ENCODE peak calls at places on chromosome 3, in five cellular contexts. O is mucosa of descending colon, U is endothelial cell of umbilical vein, L is tibial artery, Y is psoas muscle. B is an unnamed sample. For H3K4me1, the result is how much of the 10 kb centered on the place peaks cover.

GRCh38 chr3:34258271-34259015 is 460.0 kb downstream of the PDCD6IP start:
- DNase-seq in U (no peak), L (no peak), Y (no peak), O (no peak), B (no peak)

GRCh38 chr3:187958432-187959003 is 195.4 kb upstream of the LPP start:
- DNase-seq in Y (no peak), U (no peak), L (no peak), O (peak), B (peak)

GRCh38 chr3:149282322-149282721 is 51.1 kb downstream of the TM4SF18 start:
- DNase-seq in U (no peak), O (no peak), Y (no peak), L (no peak), B (no peak)

GRCh38 chr3:186665484-186666188 is at the start of gene HRG:
- DNase-seq in L (no peak), Y (no peak), U (no peak), O (no peak), B (no peak)

GRCh38 chr3:86988235-86988634 is 2.7 kb downstream of the VGLL3 start:
- DNase-seq in U (peak), O (no peak), Y (no peak), L (no peak), B (no peak)

GRCh38 chr3:107272471-107272870 is 104.8 kb upstream of the CCDC54 start:
- DNase-seq in Y (no peak), O (no peak), L (no peak), U (no peak), B (no peak)

GRCh38 chr3:62529230-62529629 is 155.9 kb upstream of the FEZF2 start:
- DNase-seq in L (no peak), Y (no peak), O (no peak), U (peak), B (peak)

GRCh38 chr3:138220788-138221187 is 33.7 kb downstream of the ARMC8 start:
- DNase-seq in Y (no peak), L (no peak), O (no peak), U (no peak), B (no peak)

GRCh38 chr3:120554727-120555660 is 41.1 kb upstream of the NDUFB4 start:
- DNase-seq in L (no peak), Y (no peak), U (no peak), O (no peak), B (no peak)

GRCh38 chr3:132230156-132231000 is 86.8 kb upstream of the ACP3 start:
- DNase-seq in L (no peak), U (no peak), Y (no peak), O (no peak), B (no peak)

GRCh38 chr3:16181361-16181760 is 6.9 kb downstream of the GALNT15 start:
- DNase-seq in Y (peak), O (peak), U (no peak), L (peak), B (peak)

GRCh38 chr3:69774029-69774428 is 34.8 kb downstream of the MITF start:
- DNase-seq in U (no peak), L (peak), O (no peak), Y (peak), B (peak)

GRCh38 chr3:49703956-49704355 is 14.6 kb downstream of the RNF123 start:
- DNase-seq in U (no peak), Y (no peak), O (no peak), L (no peak), B (no peak)

GRCh38 chr3:39513801-39514369 is 46.4 kb downstream of the MOBP start:
- DNase-seq in L (no peak), O (no peak), U (no peak), Y (no peak), B (no peak)

GRCh38 chr3:12294885-12295580 is 6.2 kb downstream of the PPARG start:
- DNase-seq in U (no peak), Y (no peak), L (no peak), O (no peak), B (no peak)

GRCh38 chr3:111236833-111237713 is 165.5 kb downstream of the NECTIN3 start:
- DNase-seq in O (no peak), L (no peak), U (no peak), Y (no peak), B (no peak)

GRCh38 chr3:127101411-127102067 is 91.4 kb upstream of the PRR23E start:
- DNase-seq in O (no peak), U (no peak), Y (no peak), L (peak), B (no peak)

GRCh38 chr3:124272611-124273151 is 280.8 kb upstream of the ROPN1 start:
- DNase-seq in Y (no peak), O (no peak), L (peak), U (peak), B (no peak)

GRCh38 chr3:40387001-40387894 is at the start of gene ENTPD3:
- DNase-seq in O (peak), Y (no peak), U (peak), L (no peak), B (peak)

GRCh38 chr3:174270841-174271240 is 588.3 kb upstream of the NAALADL2 start:
- DNase-seq in O (no peak), L (no peak), Y (no peak), U (no peak), B (no peak)

GRCh38 chr3:125194849-125195601 is 17.5 kb downstream of the SLC12A8 start:
- DNase-seq in Y (no peak), L (no peak), O (peak), U (no peak), B (no peak)

GRCh38 chr3:134898315-134898714 is 103.3 kb downstream of the EPHB1 start:
- DNase-seq in L (no peak), O (no peak), U (no peak), Y (no peak), B (no peak)

GRCh38 chr3:141782386-141782932 is 19.3 kb downstream of the GRK7 start:
- DNase-seq in U (peak), L (no peak), Y (no peak), O (no peak), B (no peak)

GRCh38 chr3:128203171-128203570 is 49.9 kb downstream of the EEFSEC start:
- DNase-seq in U (no peak), Y (no peak), L (no peak), O (no peak), B (no peak)

GRCh38 chr3:110810356-110810755 is 261.3 kb upstream of the NECTIN3 start:
- DNase-seq in U (peak), L (no peak), O (no peak), Y (no peak), B (no peak)

GRCh38 chr3:96803860-96804259 is 10.5 kb upstream of the EPHA6 start:
- DNase-seq in Y (no peak), O (no peak), L (no peak), U (no peak), B (no peak)

GRCh38 chr3:73999501-73999900 is 374.8 kb upstream of the PDZRN3 start:
- DNase-seq in O (no peak), Y (no peak), U (no peak), L (no peak), B (no peak)

GRCh38 chr3:115151921-115152320 is 4.8 kb upstream of the ZBTB20 start:
- DNase-seq in Y (no peak), U (no peak), O (no peak), L (no peak), B (no peak)

GRCh38 chr3:190387578-190388213 is at the start of gene CLDN16:
- DNase-seq in U (no peak), L (no peak), O (peak), Y (no peak), B (no peak)

GRCh38 chr3:152298393-152299242 is 29.9 kb downstream of the MBNL1 start:
- DNase-seq in O (peak), Y (peak), L (no peak), U (peak), B (peak)

GRCh38 chr3:73601476-73601875 is 23.3 kb downstream of the PDZRN3 start:
- DNase-seq in Y (no peak), O (no peak), U (no peak), L (no peak), B (no peak)

GRCh38 chr3:129231331-129232119 is 17.9 kb upstream of the COPG1 start:
- DNase-seq in L (no peak), Y (no peak), O (no peak), U (no peak), B (no peak)

GRCh38 chr3:14899993-14900618 is 47.3 kb upstream of the NR2C2 start:
- DNase-seq in U (no peak), L (no peak), O (no peak), Y (no peak), B (peak)

GRCh38 chr3:53850895-53851294 is 4.5 kb downstream of the IL17RB start:
- DNase-seq in Y (no peak), U (peak), O (no peak), L (no peak), B (no peak)

DNA sequence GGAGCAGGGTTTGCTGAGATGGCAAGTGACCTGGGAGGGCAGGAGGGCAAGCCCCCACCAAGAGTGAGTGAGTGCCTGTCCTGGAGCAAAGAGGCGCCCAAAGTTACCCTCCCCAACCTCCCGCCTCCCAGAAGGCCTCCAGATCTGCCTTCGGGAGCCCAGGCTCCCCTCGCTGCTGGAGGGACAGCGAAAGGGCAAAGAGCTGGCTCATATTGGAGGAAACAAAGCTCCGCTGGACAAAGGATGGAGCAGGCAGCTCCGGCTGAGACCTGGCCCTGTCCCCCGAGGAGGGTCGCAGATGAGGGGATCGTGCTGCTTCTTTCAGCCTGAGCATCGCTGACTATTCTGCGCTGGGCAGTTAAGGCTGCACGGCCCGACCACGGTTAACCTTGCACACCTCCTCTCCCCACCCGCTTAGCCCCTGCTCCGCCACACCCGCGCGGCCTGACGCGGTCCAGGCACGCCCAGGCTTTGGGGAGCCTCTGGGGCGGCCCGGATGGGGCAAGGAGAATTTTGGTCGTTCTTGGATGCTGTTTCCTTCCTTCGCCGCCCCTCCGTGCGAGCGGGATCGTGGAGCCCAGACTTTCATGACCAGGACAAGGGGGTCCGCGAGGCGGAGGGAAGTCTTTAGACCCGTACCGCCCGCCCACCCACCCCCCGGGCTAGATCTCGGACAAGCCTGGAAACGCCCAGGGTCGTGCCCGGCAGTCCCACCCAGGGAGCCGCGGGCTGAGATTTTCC is 651 bp downstream of the PLCD1 start:
- DNase-seq in U (no peak), L (peak), Y (no peak), O (no peak), B (peak)
- H3K4me1 ChIP-seq in U (under half), L (half or more), Y (under half), O (half or more), B (under half)

GRCh38 chr3:160448845-160449659 is 534 bp downstream of the TRIM59 start:
- DNase-seq in U (no peak), O (no peak), L (no peak), Y (no peak), B (no peak)

GRCh38 chr3:160449660-160450598 is at the start of gene TRIM59:
- DNase-seq in L (peak), Y (peak), U (peak), O (peak), B (peak)

GRCh38 chr3:160446522-160447056 is 3.0 kb downstream of the TRIM59 start:
- DNase-seq in U (no peak), O (no peak), L (no peak), Y (no peak), B (no peak)

GRCh38 chr3:160445854-160446253 is 3.7 kb downstream of the TRIM59 start:
- DNase-seq in U (no peak), O (no peak), L (no peak), Y (no peak), B (no peak)

GRCh38 chr3:160447544-160447943 is 2.0 kb downstream of the TRIM59 start:
- DNase-seq in O (no peak), Y (no peak), L (no peak), U (peak), B (no peak)
- H3K4me3 ChIP-seq in O (no peak), Y (no peak), L (no peak), U (peak), B (no peak)

DNA sequence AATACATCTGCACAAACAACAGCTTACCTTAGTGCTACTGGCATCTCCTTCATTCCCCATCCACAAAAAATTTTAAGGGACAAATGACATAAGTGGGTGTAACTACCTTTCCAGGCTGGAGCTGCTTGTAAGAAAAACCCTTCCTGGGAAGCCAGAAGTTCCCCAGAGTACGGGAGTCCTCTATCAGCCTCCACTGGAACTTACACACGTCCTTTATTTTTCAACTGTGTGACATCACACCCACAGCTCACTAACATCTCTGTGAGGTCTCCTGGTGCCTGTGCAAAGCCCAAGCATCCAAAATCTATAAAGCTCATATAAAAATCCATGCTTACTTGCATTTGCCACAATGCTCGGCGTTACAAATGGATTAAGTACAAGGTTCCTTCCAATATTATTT is 27.6 kb downstream of the LRIG1 start:
- DNase-seq in L (no peak), Y (no peak), O (no peak), U (peak), B (no peak)
- H3K4me1 ChIP-seq in L (half or more), Y (half or more), O (half or more), U (half or more), B (half or more)

GRCh38 chr3:60188803-60189202 is 1062.4 kb downstream of the FHIT start:
- DNase-seq in L (no peak), U (no peak), Y (no peak), O (no peak), B (no peak)

GRCh38 chr3:60190073-60190472 is 1061.2 kb downstream of the FHIT start:
- DNase-seq in O (no peak), U (no peak), Y (no peak), L (no peak), B (no peak)

GRCh38 chr3:60189304-60189703 is 1061.9 kb downstream of the FHIT start:
- DNase-seq in Y (no peak), L (no peak), U (no peak), O (no peak), B (no peak)

GRCh38 chr3:60198179-60198578 is 1053.1 kb downstream of the FHIT start:
- DNase-seq in U (no peak), L (no peak), O (no peak), Y (no peak), B (no peak)

GRCh38 chr3:60192297-60193114 is 1058.7 kb downstream of the FHIT start:
- DNase-seq in U (no peak), Y (no peak), O (no peak), L (no peak), B (no peak)
- H3K4me3 ChIP-seq in U (no peak), Y (no peak), O (no peak), L (no peak), B (no peak)

GRCh38 chr3:52238193-52238760 is 681 bp downstream of the TWF2 start:
- DNase-seq in O (no peak), U (peak), L (peak), Y (peak), B (no peak)
- H3K4me1 ChIP-seq in O (under half), U (under half), L (under half), Y (half or more), B (under half)

B was measured in transverse colon.